ENCODE peak calls at places on chromosomes 6 and 20, in six cellular contexts. Z is lower lobe of right lung, H is IMR-90, B is AG04450, J is mammary epithelial cell, T is heart left ventricle. M is an unnamed sample.

GRCh38 chr6:120534954-120535353 is 799.3 kb downstream of the TBC1D32 start:
- DNase-seq in Z (no peak), H (no peak), B (no peak), J (no peak), T (no peak), M (no peak)

GRCh38 chr6:6434723-6435122 is 114.3 kb upstream of the F13A1 start:
- DNase-seq in Z (no peak), H (no peak), B (no peak), J (no peak), T (no peak), M (no peak)

GRCh38 chr6:5905431-5906339 is 101.0 kb downstream of the NRN1 start:
- DNase-seq in Z (peak), H (peak), B (peak), J (peak), T (peak), M (peak)

GRCh38 chr6:143745160-143746133 is 67.7 kb downstream of the PHACTR2 start:
- DNase-seq in Z (peak), H (peak), B (peak), J (no peak), T (no peak), M (peak)

GRCh38 chr6:91816335-91816734 is 1229.5 kb upstream of the MAP3K7 start:
- DNase-seq in Z (peak), H (no peak), B (no peak), J (no peak), T (no peak), M (no peak)

GRCh38 chr6:25405442-25405841 is 126.3 kb downstream of the CARMIL1 start:
- DNase-seq in Z (no peak), H (no peak), B (no peak), J (no peak), T (no peak), M (no peak)

GRCh38 chr6:62338477-62338876 is 52.5 kb upstream of the KHDRBS2 start:
- DNase-seq in Z (no peak), H (no peak), B (no peak), J (no peak), T (no peak), M (no peak)

GRCh38 chr20:34579191-34579661 is 20.7 kb downstream of the MAP1LC3A start:
- DNase-seq in Z (no peak), H (peak), B (no peak), J (peak), T (peak), M (peak)

GRCh38 chr20:41076776-41077175 is 48.2 kb downstream of the TOP1 start:
- DNase-seq in Z (no peak), H (no peak), B (no peak), J (no peak), T (no peak), M (no peak)

GRCh38 chr20:48295445-48295903 is 510.2 kb upstream of the SULF2 start:
- DNase-seq in Z (no peak), H (peak), B (peak), J (peak), T (peak), M (peak)

GRCh38 chr6:15501806-15502450 is 160.9 kb downstream of the DTNBP1 start:
- DNase-seq in Z (no peak), H (peak), B (peak), J (no peak), T (peak), M (peak)

GRCh38 chr6:6915219-6915618 is 192.5 kb upstream of the RREB1 start:
- DNase-seq in Z (no peak), H (no peak), B (no peak), J (peak), T (no peak), M (no peak)

GRCh38 chr6:46174904-46175303 is 4.1 kb upstream of the ENPP5 start:
- DNase-seq in Z (no peak), H (no peak), B (no peak), J (no peak), T (no peak), M (no peak)

GRCh38 chr6:36873612-36874011 is 991 bp downstream of the PPIL1 start:
- DNase-seq in Z (no peak), H (no peak), B (no peak), J (no peak), T (no peak), M (peak)

GRCh38 chr20:36219671-36220220 is 16.5 kb upstream of the AAR2 start:
- DNase-seq in Z (no peak), H (no peak), B (no peak), J (no peak), T (no peak), M (no peak)

GRCh38 chr6:8277769-8278168 is 157.6 kb downstream of the SLC35B3 start:
- DNase-seq in Z (no peak), H (no peak), B (no peak), J (no peak), T (no peak), M (no peak)

GRCh38 chr6:8651998-8652397 is 216.7 kb upstream of the SLC35B3 start:
- DNase-seq in Z (no peak), H (no peak), B (no peak), J (no peak), T (no peak), M (no peak)

GRCh38 chr20:44738779-44739477 is 6.7 kb upstream of the KCNK15 start:
- DNase-seq in Z (no peak), H (peak), B (no peak), J (peak), T (peak), M (peak)

GRCh38 chr20:7656662-7657061 is 283.6 kb downstream of the HAO1 start:
- DNase-seq in Z (no peak), H (no peak), B (no peak), J (no peak), T (no peak), M (no peak)

GRCh38 chr20:41004561-41005360 is 23.9 kb upstream of the TOP1 start:
- DNase-seq in Z (no peak), H (peak), B (no peak), J (peak), T (no peak), M (peak)

GRCh38 chr6:153125032-153125431 is 6.0 kb downstream of the RGS17 start:
- DNase-seq in Z (no peak), H (no peak), B (no peak), J (no peak), T (no peak), M (peak)

GRCh38 chr6:165969184-165969583 is 198.5 kb downstream of the TBXT start:
- DNase-seq in Z (no peak), H (no peak), B (no peak), J (no peak), T (no peak), M (no peak)

GRCh38 chr6:37783831-37784584 is 35.5 kb upstream of the ZFAND3 start:
- DNase-seq in Z (peak), H (no peak), B (no peak), J (no peak), T (no peak), M (peak)

GRCh38 chr20:53040678-53041674 is 68.8 kb downstream of the TSHZ2 start:
- DNase-seq in Z (no peak), H (no peak), B (no peak), J (peak), T (peak), M (peak)

GRCh38 chr20:60693513-60694133 is 558.4 kb upstream of the CDH4 start:
- DNase-seq in Z (no peak), H (no peak), B (no peak), J (no peak), T (no peak), M (no peak)

GRCh38 chr20:1524004-1524403 is 32.8 kb upstream of the SIRPB2 start:
- DNase-seq in Z (no peak), H (no peak), B (no peak), J (no peak), T (no peak), M (no peak)

GRCh38 chr20:5168582-5169396 is 42.0 kb downstream of the CDS2 start:
- DNase-seq in Z (no peak), H (peak), B (no peak), J (peak), T (peak), M (peak)

GRCh38 chr20:54044156-54044555 is 26.2 kb downstream of the BCAS1 start:
- DNase-seq in Z (no peak), H (peak), B (no peak), J (peak), T (no peak), M (peak)

GRCh38 chr6:71496018-71496800 is 207.6 kb downstream of the OGFRL1 start:
- DNase-seq in Z (no peak), H (peak), B (no peak), J (no peak), T (no peak), M (no peak)

GRCh38 chr6:49415358-49415757 is 47.7 kb downstream of the MMUT start:
- DNase-seq in Z (no peak), H (no peak), B (no peak), J (no peak), T (no peak), M (no peak)

GRCh38 chr6:14612016-14612415 is 494.4 kb downstream of the CD83 start:
- DNase-seq in Z (no peak), H (peak), B (peak), J (peak), T (no peak), M (peak)

GRCh38 chr6:33384581-33385020 is 7.0 kb upstream of the KIFC1 start:
- DNase-seq in Z (no peak), H (peak), B (peak), J (peak), T (no peak), M (peak)

GRCh38 chr6:125301435-125302391 is at the start of gene HDDC2:
- DNase-seq in Z (peak), H (peak), B (no peak), J (peak), T (peak), M (peak)

GRCh38 chr6:29845405-29846006 is 17.9 kb downstream of the HLA-G start:
- DNase-seq in Z (no peak), H (no peak), B (no peak), J (peak), T (no peak), M (peak)

GRCh38 chr6:167839343-167839742 is 12.6 kb downstream of the AFDN start:
- DNase-seq in Z (no peak), H (no peak), B (no peak), J (no peak), T (no peak), M (no peak)

GRCh38 chr20:58638467-58639181 is 12.5 kb upstream of the STX16 start:
- DNase-seq in Z (no peak), H (no peak), B (no peak), J (no peak), T (no peak), M (no peak)

GRCh38 chr6:95413789-95414188 is 163.5 kb upstream of the MANEA start:
- DNase-seq in Z (no peak), H (no peak), B (no peak), J (no peak), T (no peak), M (no peak)

GRCh38 chr20:10761786-10762185 is 88.0 kb upstream of the JAG1 start:
- DNase-seq in Z (no peak), H (peak), B (no peak), J (no peak), T (no peak), M (peak)

GRCh38 chr20:41273445-41273844 is 44.1 kb downstream of the ZHX3 start:
- DNase-seq in Z (no peak), H (no peak), B (no peak), J (no peak), T (no peak), M (no peak)

GRCh38 chr6:112235956-112236355 is 18.4 kb downstream of the LAMA4 start:
- DNase-seq in Z (no peak), H (peak), B (no peak), J (peak), T (no peak), M (peak)

GRCh38 chr6:156993713-156994112 is 216.5 kb downstream of the ARID1B start:
- DNase-seq in Z (no peak), H (no peak), B (no peak), J (no peak), T (no peak), M (no peak)
- H3K4me3 ChIP-seq in Z (no peak), H (no peak), B (no peak), J (no peak), T (no peak), M (no peak)

DNA sequence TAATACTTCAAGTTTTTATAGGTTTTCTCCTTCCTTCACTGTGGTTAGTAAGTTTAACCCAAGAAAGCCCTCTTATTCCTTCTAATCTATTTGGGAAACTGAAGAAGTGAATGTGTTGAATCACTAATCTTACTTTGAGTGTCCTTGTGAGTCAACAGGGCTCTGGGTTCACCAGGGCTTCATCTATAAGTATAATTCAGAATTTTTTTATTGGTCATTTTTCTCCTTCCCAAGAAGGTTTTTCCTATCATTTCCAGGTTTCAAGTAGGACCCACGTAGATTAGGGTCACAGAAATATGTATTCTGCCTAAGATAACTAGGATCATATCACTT is 191.1 kb downstream of the ATXN1 start:
- DNase-seq in Z (no peak), H (no peak), B (no peak), J (no peak), T (no peak), M (no peak)
- TF ChIP-seq CTCF in Z (no peak), H (no peak), B (no peak), J (no peak), T (no peak), M (no peak)

DNA sequence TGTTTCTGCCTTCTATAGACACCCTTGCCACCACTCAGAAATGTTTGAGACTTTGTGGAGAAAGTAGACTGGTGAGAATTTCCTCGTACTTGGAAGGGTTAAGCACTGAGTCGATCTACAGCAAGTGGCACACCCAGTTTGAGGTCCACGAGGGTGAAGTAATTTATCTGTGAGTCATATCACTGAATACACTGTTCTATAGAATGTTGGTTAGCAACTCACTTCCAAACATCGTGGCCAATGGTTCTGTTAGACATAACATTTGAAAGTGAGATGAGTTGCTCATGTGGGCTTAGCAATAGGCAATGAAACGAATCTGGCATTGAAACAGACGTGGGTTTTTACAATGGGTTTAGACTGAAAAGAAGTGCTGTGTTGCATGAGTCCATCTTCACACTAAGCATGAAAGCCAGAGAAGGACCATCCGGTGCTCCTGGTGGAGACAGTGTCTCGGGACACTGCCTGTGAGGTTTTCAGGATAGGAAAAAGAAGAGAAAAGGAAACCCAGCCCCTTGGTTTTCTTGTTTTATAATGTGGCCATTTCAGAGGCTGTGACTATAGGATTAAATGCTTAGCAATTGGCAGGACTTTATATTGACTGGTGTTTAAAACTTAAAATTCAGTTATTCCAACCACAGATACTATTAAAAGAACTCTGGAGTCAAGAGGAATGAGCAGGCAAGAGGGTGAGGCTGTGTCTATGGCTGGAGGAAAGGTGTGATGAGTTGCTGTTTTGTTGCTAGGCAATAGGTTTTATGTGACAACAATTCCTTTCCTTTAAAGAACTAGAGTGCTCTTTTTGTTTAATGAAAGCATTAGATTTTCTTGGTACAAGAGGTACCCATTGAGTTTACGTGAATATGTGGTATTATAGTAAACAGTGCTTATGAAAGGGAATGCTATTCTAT is 31.0 kb upstream of the EZR start:
- DNase-seq in Z (no peak), H (peak), B (peak), J (peak), T (no peak), M (peak)
- H3K4me3 ChIP-seq in Z (no peak), H (peak), B (no peak), J (peak), T (no peak), M (peak)

DNA sequence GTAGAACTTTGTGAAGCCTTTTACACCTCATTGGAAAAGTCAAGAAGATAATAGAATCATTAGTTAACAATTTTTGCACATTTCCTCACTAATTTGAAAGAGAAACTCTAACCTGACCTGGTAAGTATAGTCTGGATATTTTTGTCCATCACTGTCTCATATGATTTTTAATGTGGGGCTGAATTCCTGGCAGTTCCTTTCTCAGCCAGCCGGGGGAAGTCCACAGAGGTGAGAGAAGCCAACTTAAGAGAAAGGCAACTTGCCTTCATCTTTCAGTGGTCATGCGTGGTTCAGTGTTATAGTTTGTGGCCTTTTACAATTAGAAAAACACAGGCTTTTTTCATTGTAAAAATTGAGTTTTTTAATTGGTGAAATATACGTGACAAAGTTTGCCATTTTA is 80.6 kb downstream of the CDYL start:
- DNase-seq in Z (no peak), H (no peak), B (no peak), J (no peak), T (no peak), M (no peak)
- TF ChIP-seq CTCF in Z (no peak), H (no peak), B (peak), J (no peak), T (peak), M (peak)

M was measured in epithelial cell of esophagus.